ENCODE peak calls at places on chromosomes 11 and 22, in five cellular contexts. H, Y, Q, B and V are unnamed samples.

GRCh38 chr11:7673724-7674434 is 579 bp upstream of the CYB5R2 start:
- DNase-seq in H (no peak), Y (no peak), Q (peak), B (peak), V (no peak)

GRCh38 chr22:43988960-43989359 is 33.7 kb downstream of the SAMM50 start:
- DNase-seq in H (no peak), Y (no peak), Q (no peak), B (no peak), V (no peak)

GRCh38 chr22:18929459-18929858 is 6.6 kb downstream of the PRODH start:
- DNase-seq in H (no peak), Y (no peak), Q (no peak), B (no peak), V (no peak)

GRCh38 chr22:50702821-50703725 is 30.4 kb downstream of the SHANK3 start:
- DNase-seq in H (no peak), Y (no peak), Q (no peak), B (no peak), V (no peak)

GRCh38 chr11:113681282-113681681 is 24.8 kb downstream of the TMPRSS5 start:
- DNase-seq in H (no peak), Y (no peak), Q (no peak), B (no peak), V (no peak)

GRCh38 chr11:119374632-119375394 is 6.7 kb downstream of the USP2 start:
- DNase-seq in H (no peak), Y (no peak), Q (no peak), B (peak), V (no peak)

GRCh38 chr11:122754553-122755322 is 83.6 kb upstream of the CRTAM start:
- DNase-seq in H (peak), Y (no peak), Q (no peak), B (no peak), V (no peak)

GRCh38 chr11:110878513-110878912 is 166.3 kb upstream of the ARHGAP20 start:
- DNase-seq in H (no peak), Y (no peak), Q (peak), B (no peak), V (no peak)

GRCh38 chr11:76836613-76837291 is 24.0 kb upstream of the ACER3 start:
- DNase-seq in H (no peak), Y (no peak), Q (no peak), B (no peak), V (no peak)

GRCh38 chr22:30892286-30892685 is 76.3 kb downstream of the MORC2 start:
- DNase-seq in H (no peak), Y (no peak), Q (no peak), B (peak), V (no peak)

GRCh38 chr11:63737718-63738117 is 30.9 kb downstream of the ZFTA start:
- DNase-seq in H (no peak), Y (no peak), Q (no peak), B (no peak), V (no peak)

GRCh38 chr11:120798854-120799253 is 225.0 kb upstream of the TBCEL start:
- DNase-seq in H (peak), Y (no peak), Q (no peak), B (no peak), V (no peak)

GRCh38 chr11:10490032-10490397 is 35.0 kb downstream of the AMPD3 start:
- DNase-seq in H (no peak), Y (no peak), Q (no peak), B (no peak), V (no peak)

GRCh38 chr11:69444381-69445130 is 36.9 kb upstream of the LINC01488 start:
- DNase-seq in H (no peak), Y (peak), Q (peak), B (peak), V (no peak)

GRCh38 chr11:102757823-102758549 is 22.4 kb downstream of the MMP10 start:
- DNase-seq in H (no peak), Y (no peak), Q (peak), B (no peak), V (no peak)

GRCh38 chr11:85167471-85167870 is 459.7 kb downstream of the DLG2 start:
- DNase-seq in H (no peak), Y (no peak), Q (no peak), B (no peak), V (no peak)

GRCh38 chr11:120815260-120816100 is 208.4 kb upstream of the TBCEL start:
- DNase-seq in H (no peak), Y (no peak), Q (no peak), B (no peak), V (no peak)

GRCh38 chr11:80816454-80816847 is 1375.6 kb upstream of the TENM4 start:
- DNase-seq in H (no peak), Y (no peak), Q (no peak), B (no peak), V (no peak)

GRCh38 chr11:124867700-124868099 is 2.5 kb downstream of the ROBO3 start:
- DNase-seq in H (peak), Y (no peak), Q (peak), B (no peak), V (no peak)

GRCh38 chr11:33259869-33260268 is 2.7 kb downstream of the HIPK3 start:
- DNase-seq in H (no peak), Y (no peak), Q (peak), B (no peak), V (no peak)

GRCh38 chr11:93155738-93156137 is 42.1 kb downstream of the SLC36A4 start:
- DNase-seq in H (no peak), Y (no peak), Q (no peak), B (no peak), V (no peak)

GRCh38 chr22:48488611-48489456 is 1338.8 kb downstream of the BRD1 start:
- DNase-seq in H (no peak), Y (no peak), Q (no peak), B (no peak), V (no peak)

GRCh38 chr22:31085493-31085824 is 4.3 kb downstream of the SMTN start:
- DNase-seq in H (no peak), Y (no peak), Q (no peak), B (no peak), V (no peak)

GRCh38 chr11:8323161-8323935 is 59.7 kb upstream of the LMO1 start:
- DNase-seq in H (no peak), Y (no peak), Q (no peak), B (no peak), V (no peak)

GRCh38 chr11:47946682-47947575 is 33.4 kb upstream of the PTPRJ start:
- DNase-seq in H (peak), Y (peak), Q (peak), B (peak), V (no peak)

GRCh38 chr22:43077121-43077877 is 11.9 kb downstream of the TTLL1 start:
- DNase-seq in H (no peak), Y (no peak), Q (no peak), B (no peak), V (no peak)

GRCh38 chr11:133239530-133239929 is 292.8 kb downstream of the OPCML start:
- DNase-seq in H (no peak), Y (no peak), Q (no peak), B (no peak), V (no peak)

GRCh38 chr22:47168900-47169800 is 406.7 kb downstream of the TBC1D22A start:
- DNase-seq in H (peak), Y (no peak), Q (no peak), B (peak), V (no peak)

GRCh38 chr11:134889832-134890231 is 477.8 kb upstream of the B3GAT1 start:
- DNase-seq in H (no peak), Y (no peak), Q (no peak), B (no peak), V (no peak)